ENCODE peak calls at places on chromosomes 2 and 18, in four cellular contexts. T is CD8-positive, alpha-beta T cell; W is fibroblast of lung; C is IMR-90. O is an unnamed sample. For H3K27me3, the result is how much of the 10 kb centered on the place peaks cover.

GRCh38 chr18:32425466-32425865 is 45.2 kb downstream of the GAREM1 start:
- DNase-seq in T (no peak), C (peak), W (peak), O (no peak)

GRCh38 chr2:143264851-143265250 is 135.6 kb downstream of the ARHGAP15 start:
- DNase-seq in C (peak), T (no peak), W (peak), O (no peak)

GRCh38 chr18:23689616-23690504 is 607 bp downstream of the LAMA3 start:
- DNase-seq in C (no peak), T (no peak), W (no peak), O (no peak)

GRCh38 chr18:72555101-72555500 is 11.0 kb upstream of the CBLN2 start:
- DNase-seq in T (no peak), C (no peak), W (peak), O (no peak)

GRCh38 chr2:37896319-37896718 is 28.8 kb upstream of the RMDN2 start:
- DNase-seq in W (no peak), C (no peak), T (no peak), O (no peak)

GRCh38 chr2:118861741-118862140 is 14.3 kb upstream of the EN1 start:
- DNase-seq in W (no peak), T (no peak), C (no peak), O (no peak)

GRCh38 chr18:73848656-73849055 is 299.0 kb downstream of the FBXO15 start:
- DNase-seq in T (no peak), W (peak), C (peak), O (no peak)

GRCh38 chr18:9619545-9619944 is 5.2 kb upstream of the PPP4R1 start:
- DNase-seq in C (peak), W (peak), T (no peak), O (no peak)

GRCh38 chr18:32469691-32470131 is 971 bp downstream of the GAREM1 start:
- DNase-seq in T (no peak), C (peak), W (peak), O (no peak)

GRCh38 chr2:48249093-48249492 is 280.9 kb upstream of the STON1 start:
- DNase-seq in W (peak), C (peak), T (no peak), O (no peak)

GRCh38 chr2:238130111-238130695 is 8.3 kb upstream of the KLHL30 start:
- DNase-seq in T (no peak), W (no peak), C (no peak), O (no peak)

GRCh38 chr2:109433486-109433885 is 180.3 kb downstream of the SEPTIN10 start:
- DNase-seq in T (no peak), W (no peak), C (no peak), O (no peak)

GRCh38 chr2:109166811-109167210 is 37.8 kb downstream of the SH3RF3 start:
- DNase-seq in T (no peak), C (peak), W (no peak), O (no peak)

GRCh38 chr2:137220438-137220998 is 455.2 kb downstream of the THSD7B start:
- DNase-seq in T (no peak), W (peak), C (peak), O (no peak)

GRCh38 chr2:199025146-199025545 is 432.6 kb downstream of the SATB2 start:
- DNase-seq in W (no peak), C (no peak), T (no peak), O (no peak)

GRCh38 chr2:7024261-7024660 is 107.0 kb downstream of the RNF144A start:
- DNase-seq in T (no peak), C (no peak), W (no peak), O (no peak)

GRCh38 chr2:128272586-128273468 is 45.8 kb downstream of the HS6ST1 start:
- DNase-seq in C (no peak), W (no peak), T (no peak), O (no peak)

GRCh38 chr2:235394278-235394828 is 99.5 kb upstream of the AGAP1 start:
- DNase-seq in W (peak), C (peak), T (no peak), O (no peak)

GRCh38 chr2:145593280-145593679 is 1073.4 kb upstream of the ZEB2 start:
- DNase-seq in T (no peak), C (no peak), W (no peak), O (no peak)

GRCh38 chr2:64988420-64989125 is 626 bp upstream of the SLC1A4 start:
- DNase-seq in C (peak), W (peak), T (peak), O (peak)

GRCh38 chr18:3461704-3462103 is 11.7 kb downstream of the TGIF1 start:
- DNase-seq in W (no peak), T (no peak), C (no peak), O (no peak)

GRCh38 chr2:71832388-71832787 is 315.3 kb downstream of the CYP26B1 start:
- DNase-seq in T (no peak), W (peak), C (no peak), O (no peak)

GRCh38 chr2:119431976-119432881 is 575 bp downstream of the TMEM37 start:
- DNase-seq in T (no peak), W (peak), C (peak), O (no peak)

GRCh38 chr2:206736935-206737334 is 18.7 kb upstream of the DYTN start:
- DNase-seq in T (no peak), C (no peak), W (no peak), O (no peak)

GRCh38 chr2:216882876-216883275 is 23.0 kb upstream of the TNP1 start:
- DNase-seq in T (no peak), W (no peak), C (no peak), O (no peak)

GRCh38 chr2:63837036-63837594 is 4.6 kb upstream of the UGP2 start:
- DNase-seq in T (no peak), W (no peak), C (no peak), O (no peak)

GRCh38 chr2:136051001-136051724 is 65.7 kb upstream of the DARS1 start:
- DNase-seq in W (no peak), T (no peak), C (no peak), O (no peak)

DNA sequence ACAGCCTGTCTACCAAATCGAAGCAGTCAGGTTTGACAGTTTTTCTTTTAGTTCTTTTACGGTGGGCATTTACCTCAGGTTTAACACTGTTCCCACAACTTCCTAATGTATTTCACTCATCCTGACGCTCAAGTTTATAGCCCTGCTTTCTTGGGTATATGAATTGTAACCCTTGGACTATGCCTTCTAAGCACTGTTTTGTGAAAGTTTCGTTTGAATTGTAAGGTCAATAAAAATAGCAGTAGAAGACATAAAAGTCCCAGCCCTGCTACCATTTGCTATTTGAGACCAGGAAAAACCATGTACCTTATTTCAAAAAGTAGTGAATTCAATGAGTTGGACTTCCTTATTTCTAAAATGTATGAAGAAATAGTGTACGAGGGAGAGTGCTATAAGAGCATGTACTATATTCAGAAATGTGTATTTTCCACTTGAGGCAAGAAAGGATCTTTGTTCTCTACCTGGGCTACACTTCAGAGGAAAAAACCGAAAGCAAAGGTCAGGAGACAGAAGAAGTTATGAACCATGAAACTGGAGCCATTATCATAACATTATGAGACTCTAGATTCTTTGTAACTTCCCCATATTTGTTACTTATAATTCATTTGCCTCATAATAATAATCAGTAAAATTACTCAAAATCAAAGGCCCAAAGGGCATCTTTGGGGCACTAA is 1.9 kb upstream of the ZC3H15 start:
- DNase-seq in T (no peak), C (no peak), W (no peak), O (no peak)
- H3K4me3 ChIP-seq in T (no peak), C (no peak), W (no peak), O (no peak)

GRCh38 chr2:26555246-26556133 is 77.6 kb upstream of the OTOF start:
- DNase-seq in T (no peak), W (no peak), C (no peak), O (no peak)
- H3K27me3 ChIP-seq in T (under half), W (under half), C (half or more), O (under half)

GRCh38 chr18:22429564-22429963 is 11.8 kb upstream of the CTAGE1 start:
- DNase-seq in C (no peak), W (no peak), T (no peak), O (no peak)
- H3K27ac ChIP-seq in C (no peak), W (no peak), T (no peak), O (no peak)

GRCh38 chr2:32061430-32061829 is 1.9 kb upstream of the SPAST start:
- DNase-seq in T (no peak), C (no peak), W (no peak), O (no peak)

GRCh38 chr2:32063310-32064020 is at the start of gene SPAST:
- DNase-seq in W (peak), T (peak), C (peak), O (peak)

GRCh38 chr2:32060266-32060665 is 3.1 kb upstream of the SPAST start:
- DNase-seq in W (no peak), C (no peak), T (no peak), O (no peak)

GRCh38 chr2:32064021-32064678 is 794 bp downstream of the SPAST start:
- DNase-seq in T (peak), W (no peak), C (no peak), O (peak)

GRCh38 chr2:32061973-32062861 is 1.1 kb upstream of the SPAST start:
- DNase-seq in W (peak), T (peak), C (peak), O (no peak)
- H3K4me3 ChIP-seq in W (peak), T (peak), C (peak), O (peak)

GRCh38 chr18:80253871-80254492 is 6.7 kb upstream of the PARD6G start:
- DNase-seq in C (no peak), T (peak), W (no peak), O (no peak)
- H3K27me3 ChIP-seq in C (under half), T (under half), W (under half), O (under half)

GRCh38 chr18:13712400-13713131 is 13.8 kb downstream of the FAM210A start:
- DNase-seq in C (no peak), T (no peak), W (no peak), O (no peak)
- H3K27ac ChIP-seq in C (no peak), T (no peak), W (no peak), O (no peak)

GRCh38 chr2:86617153-86617552 is 6.5 kb downstream of the RNF103 start:
- DNase-seq in T (no peak), C (no peak), W (no peak), O (no peak)

GRCh38 chr2:86617738-86618137 is 5.9 kb downstream of the RNF103 start:
- DNase-seq in T (no peak), C (no peak), W (no peak), O (no peak)

GRCh38 chr2:86613515-86613914 is 10.2 kb downstream of the RNF103 start:
- DNase-seq in W (no peak), T (no peak), C (no peak), O (no peak)

GRCh38 chr2:86615596-86615995 is 8.1 kb downstream of the RNF103 start:
- DNase-seq in W (no peak), C (no peak), T (no peak), O (no peak)

DNA sequence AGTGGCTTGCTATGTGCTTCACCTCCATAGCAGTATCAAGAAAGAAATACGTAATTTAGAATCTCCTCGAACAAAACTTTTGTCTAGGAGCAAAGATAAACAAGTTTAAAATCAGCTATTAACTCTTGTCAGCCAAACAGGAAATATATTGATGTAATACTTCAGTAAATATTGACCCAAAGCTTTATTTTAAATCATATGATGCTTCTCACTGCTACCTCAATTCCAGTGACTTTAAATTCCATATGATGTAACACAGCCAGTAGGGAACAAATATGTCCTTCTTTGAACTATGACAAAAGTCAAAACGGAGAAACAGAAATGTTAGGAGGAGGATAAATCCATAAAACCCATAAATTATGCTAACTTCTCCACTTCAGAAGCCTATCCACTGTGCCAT is 7.2 kb downstream of the RNF103 start:
- DNase-seq in T (no peak), W (no peak), C (no peak), O (no peak)
- H3K4me3 ChIP-seq in T (no peak), W (no peak), C (no peak), O (no peak)

DNA sequence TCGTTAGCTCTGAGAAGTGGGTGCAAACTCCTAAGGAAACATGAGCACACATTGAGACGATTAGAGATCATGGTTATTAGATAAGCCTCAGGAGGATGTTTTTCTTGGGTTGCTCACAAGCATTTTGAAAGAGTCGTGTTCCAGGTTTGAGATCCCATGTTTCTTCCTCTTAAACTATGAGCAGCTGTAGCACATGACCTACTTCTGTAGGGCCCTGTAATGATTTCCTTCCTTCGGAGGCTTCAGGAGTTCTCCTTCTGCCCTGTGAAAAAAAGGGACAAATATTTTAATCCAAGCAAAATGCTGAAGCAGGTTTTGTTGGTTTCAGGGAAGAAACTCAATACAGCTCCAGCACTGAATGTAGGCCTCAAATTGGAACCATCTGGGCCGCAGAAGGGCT is 82.6 kb downstream of the POU3F3 start:
- DNase-seq in W (no peak), T (no peak), C (no peak), O (no peak)
- H3K27me3 ChIP-seq in W (under half), T (under half), C (under half), O (under half)

O was measured in CD4-positive, alpha-beta memory T cell.